ENCODE peak calls at places on chromosomes 1 and 21, in five cellular contexts. L is adrenal gland, G is GM10248, A is heart left ventricle, P is AG09309. E is an unnamed sample.

GRCh38 chr1:108961752-108962486 is 1.4 kb downstream of the CLCC1 start:
- DNase-seq in L (no peak), G (no peak), A (no peak), P (no peak), E (no peak)

GRCh38 chr1:230009611-230010313 is 57.3 kb upstream of the GALNT2 start:
- DNase-seq in P (no peak), A (no peak), G (no peak), L (no peak), E (no peak)

GRCh38 chr1:77850082-77850481 is 38.3 kb upstream of the NEXN start:
- DNase-seq in A (no peak), L (no peak), G (no peak), P (no peak), E (no peak)

GRCh38 chr1:27074175-27074780 is 61.6 kb upstream of the TENT5B start:
- DNase-seq in G (no peak), P (no peak), L (no peak), A (no peak), E (no peak)

GRCh38 chr1:33348194-33348593 is 27.3 kb upstream of the A3GALT2 start:
- DNase-seq in L (no peak), A (no peak), G (no peak), P (no peak), E (no peak)

GRCh38 chr1:242199861-242200458 is 201.1 kb upstream of the MAP1LC3C start:
- DNase-seq in G (no peak), A (no peak), P (no peak), L (no peak), E (no peak)

GRCh38 chr1:36285450-36286101 is 20.6 kb upstream of the SH3D21 start:
- DNase-seq in G (peak), P (peak), A (peak), L (peak), E (no peak)

GRCh38 chr1:16013908-16014258 is 4.0 kb downstream of the HSPB7 start:
- DNase-seq in G (no peak), P (no peak), A (no peak), L (no peak), E (no peak)

GRCh38 chr1:208652300-208653160 is 408.3 kb upstream of the PLXNA2 start:
- DNase-seq in A (peak), L (peak), P (peak), G (peak), E (no peak)
- TF ChIP-seq CTCF in A (peak), L (peak), P (peak), G (peak), E (peak)

DNA sequence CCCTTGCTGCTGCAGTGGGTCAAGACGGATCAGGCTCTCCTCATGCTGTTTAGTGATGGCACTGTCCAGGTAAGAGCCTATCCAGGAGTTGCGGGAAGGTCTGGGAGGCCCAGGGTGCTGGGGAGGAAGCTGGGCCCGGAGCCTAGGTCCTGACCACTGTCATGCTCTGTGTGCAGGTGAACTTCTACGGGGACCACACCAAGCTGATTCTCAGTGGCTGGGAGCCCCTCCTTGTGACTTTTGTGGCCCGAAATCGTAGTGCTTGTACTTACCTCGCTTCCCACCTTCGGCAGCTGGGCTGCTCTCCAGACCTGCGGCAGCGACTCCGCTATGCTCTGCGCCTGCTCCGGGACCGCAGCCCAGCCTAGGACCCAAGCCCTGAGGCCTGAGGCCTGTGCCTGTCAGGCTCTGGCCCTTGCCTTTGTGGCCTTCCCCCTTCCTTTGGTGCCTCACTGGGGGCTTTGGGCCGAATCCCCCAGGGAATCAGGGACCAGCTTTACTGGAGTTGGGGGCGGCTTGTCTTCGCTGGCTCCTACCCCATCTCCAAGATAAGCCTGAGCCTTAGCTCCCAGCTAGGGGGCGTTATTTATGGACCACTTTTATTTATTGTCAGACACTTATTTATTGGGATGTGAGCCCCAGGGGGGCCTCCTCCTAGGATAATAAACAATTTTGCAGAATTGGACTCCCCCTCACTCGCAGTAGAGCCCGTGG is 1.7 kb downstream of the DYNLT4 start:
- DNase-seq in A (no peak), P (no peak), L (peak), G (no peak), E (peak)
- TF ChIP-seq CTCF in A (no peak), P (no peak), L (no peak), G (no peak), E (peak)

DNA sequence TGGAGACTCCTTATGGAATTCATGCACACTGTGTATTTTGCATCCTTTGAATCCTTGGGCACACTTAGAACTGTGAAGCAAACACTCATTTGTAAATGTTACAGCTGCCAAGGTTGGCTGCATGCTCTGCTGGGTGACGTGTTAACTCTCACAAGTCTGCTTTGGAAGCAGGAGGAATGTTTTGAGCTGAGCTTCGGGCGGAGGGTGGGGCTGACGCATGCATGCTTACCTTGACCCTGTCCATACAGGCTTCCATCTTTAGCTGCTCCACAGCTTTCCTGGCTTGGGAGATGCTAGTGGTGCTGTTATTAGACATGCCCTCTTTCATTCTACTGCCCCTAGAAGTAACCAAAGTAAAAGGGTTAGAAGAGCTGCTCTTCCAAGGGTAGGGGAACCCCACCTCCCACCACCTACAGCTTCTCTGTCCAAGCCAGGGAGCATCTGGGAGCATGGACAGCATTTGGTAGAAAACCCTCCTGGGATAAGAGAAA is 66.0 kb downstream of the GNG4 start:
- DNase-seq in A (no peak), L (no peak), P (no peak), G (no peak), E (no peak)
- TF ChIP-seq CTCF in A (no peak), L (no peak), P (no peak), G (no peak), E (peak)

DNA sequence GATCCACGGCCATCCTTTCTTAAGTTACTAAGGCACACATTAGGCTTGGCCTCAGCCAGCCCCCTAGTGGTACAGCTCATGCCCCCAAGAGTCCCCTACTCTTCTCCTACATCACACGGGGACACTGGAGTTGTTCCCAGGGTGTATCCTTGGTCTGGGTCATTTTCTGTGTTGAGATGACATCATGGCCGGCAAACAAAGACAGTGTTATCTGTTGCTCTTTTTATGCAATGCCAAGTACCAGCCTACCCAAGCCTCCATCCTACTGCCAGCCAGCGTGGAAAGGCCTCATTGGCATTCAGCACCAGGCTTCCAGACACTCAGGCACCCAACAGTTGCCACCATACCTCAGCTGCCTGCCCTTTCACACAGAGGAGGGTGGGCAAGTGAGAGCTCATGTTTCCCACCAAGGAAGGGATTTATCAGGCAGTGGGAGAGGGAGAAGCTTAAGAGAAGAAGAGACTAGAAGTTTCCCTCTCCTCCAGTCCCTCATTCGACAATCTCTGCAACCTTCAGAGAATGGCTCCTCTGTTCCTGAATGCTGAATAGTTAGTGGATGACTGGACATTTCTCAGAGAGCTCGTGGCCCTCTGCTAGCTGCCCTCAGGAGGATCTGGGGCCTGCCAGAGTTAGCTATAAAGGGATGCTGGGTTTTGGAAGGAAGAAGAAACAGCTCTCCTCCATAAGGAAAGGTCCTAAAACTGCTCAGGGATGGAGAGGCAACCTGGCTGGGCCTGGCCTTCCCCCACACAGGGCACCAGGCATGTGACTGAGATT is 17.7 kb downstream of the CBR1 start:
- DNase-seq in P (no peak), A (no peak), L (no peak), G (no peak), E (no peak)
- TF ChIP-seq CTCF in P (no peak), A (no peak), L (no peak), G (no peak), E (no peak)

DNA sequence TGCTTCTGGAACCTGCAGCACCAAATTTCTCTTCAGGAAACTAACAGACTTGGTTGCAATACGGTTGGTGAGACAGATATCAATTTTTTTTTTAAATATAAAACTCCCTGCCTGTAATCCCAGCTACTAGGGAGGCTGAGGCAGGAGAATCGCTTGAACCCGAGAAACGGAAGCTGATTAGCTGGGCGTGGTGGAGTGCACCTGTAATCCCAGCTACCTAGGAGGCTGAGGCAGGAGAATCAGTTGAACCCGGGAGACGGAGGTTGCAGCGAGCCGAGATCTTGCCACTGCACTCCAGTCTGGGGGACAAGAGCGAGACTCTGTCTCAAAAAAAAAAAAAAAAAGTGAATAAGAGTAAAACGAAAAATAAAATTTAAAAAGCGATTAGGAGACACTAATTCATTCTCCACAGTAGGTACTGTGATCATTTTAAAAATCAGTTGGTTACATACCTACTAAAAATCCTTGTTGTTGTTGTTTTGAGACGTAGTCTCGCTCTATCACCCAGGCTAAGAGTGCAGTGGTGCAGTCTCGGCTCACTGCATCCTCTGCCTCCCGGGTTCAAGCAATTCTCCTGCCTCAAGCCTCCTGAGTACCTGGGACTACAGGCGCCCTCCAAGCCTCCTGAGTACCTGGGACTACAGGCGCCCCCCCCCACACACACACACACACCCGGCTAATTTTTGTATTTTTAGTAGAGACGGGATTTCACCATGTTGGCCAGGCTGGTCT is 798 bp upstream of the RBM8A start:
- DNase-seq in G (no peak), P (no peak), L (no peak), A (no peak), E (no peak)
- TF ChIP-seq CTCF in G (no peak), P (no peak), L (no peak), A (no peak), E (no peak)